ENCODE peak calls at places on chromosomes 5 and 9, in seven cellular contexts. E, U, G, A, C, P and I are unnamed samples.
A peak's percentile ranks its signal among the peaks of the same experiment; 100 is the strongest.

GRCh38 chr5:81428866-81429265 is 34.9 kb upstream of the ACOT12 start:
- DNase-seq in E (peak; percentile 16), U (no peak), G (no peak), A (no peak), C (no peak), P (no peak), I (no peak)

GRCh38 chr9:89635816-89636215 is 31.0 kb downstream of the GADD45G start:
- DNase-seq in E (no peak), U (no peak), G (no peak), A (no peak), C (no peak), P (no peak), I (no peak)

GRCh38 chr9:127535834-127536233 is 76.2 kb upstream of the STXBP1 start:
- DNase-seq in E (no peak), U (no peak), G (no peak), A (no peak), C (no peak), P (no peak), I (peak; percentile 60)

GRCh38 chr9:26261503-26262330 is 583.5 kb upstream of the TUSC1 start:
- DNase-seq in E (no peak), U (no peak), G (no peak), A (no peak), C (no peak), P (no peak), I (no peak)

GRCh38 chr9:22170162-22170932 is 161.2 kb upstream of the CDKN2B start:
- DNase-seq in E (no peak), U (no peak), G (no peak), A (no peak), C (no peak), P (peak; percentile 9), I (no peak)

GRCh38 chr5:3393122-3393963 is 202.3 kb upstream of the IRX1 start:
- DNase-seq in E (no peak), U (no peak), G (no peak), A (no peak), C (no peak), P (no peak), I (no peak)

GRCh38 chr9:131590449-131590848 is 45.1 kb downstream of the PRRT1B start:
- DNase-seq in E (no peak), U (no peak), G (no peak), A (no peak), C (no peak), P (no peak), I (no peak)

GRCh38 chr5:58934629-58935097 is 351.8 kb downstream of the RAB3C start:
- DNase-seq in E (no peak), U (no peak), G (no peak), A (no peak), C (no peak), P (no peak), I (no peak)

GRCh38 chr5:60597570-60597969 is 102.4 kb downstream of the DEPDC1B start:
- DNase-seq in E (no peak), U (no peak), G (peak; percentile 60), A (no peak), C (no peak), P (no peak), I (no peak)

DNA sequence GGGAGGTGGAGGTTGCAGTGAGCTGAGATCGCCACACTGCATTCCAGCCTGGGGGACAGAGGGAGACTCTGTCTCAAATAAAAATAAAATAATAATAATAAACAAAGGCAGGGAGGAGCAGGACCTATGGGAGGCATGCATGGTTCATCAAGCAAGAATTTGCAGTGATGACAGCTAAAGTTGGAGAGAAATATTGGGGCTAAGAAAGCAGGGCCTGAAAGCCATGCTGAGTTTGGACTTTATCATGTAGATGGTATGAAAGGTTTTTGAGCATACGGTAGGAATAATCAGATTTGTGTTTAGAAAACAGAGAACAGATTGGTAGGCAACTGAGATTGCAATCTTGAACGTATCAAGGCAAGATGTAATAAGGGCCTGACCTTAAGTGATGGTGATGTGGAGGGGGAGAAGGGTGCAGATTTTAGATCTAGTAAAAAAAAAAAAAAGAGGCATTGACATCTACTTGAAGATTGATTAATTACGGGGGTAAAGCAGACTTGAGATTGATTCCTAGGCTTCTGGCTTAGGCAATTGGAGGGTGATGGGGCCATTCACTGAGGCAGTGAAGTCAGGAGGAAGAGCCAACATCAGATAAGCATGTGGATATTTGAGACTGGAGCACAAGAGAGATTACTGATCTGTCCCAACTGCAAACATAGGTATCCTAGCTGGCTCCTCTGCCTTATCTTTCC is 50.7 kb downstream of the CFAP95 start:
- DNase-seq in E (no peak), U (no peak), G (no peak), A (no peak), C (no peak), P (no peak), I (no peak)
- TF ChIP-seq JUND in E (no peak), U (no peak), G (no peak), A (no peak), C (no peak), P (no peak), I (no peak)

GRCh38 chr9:121284733-121285451 is 16.9 kb downstream of the GSN start:
- DNase-seq in E (no peak), U (no peak), G (no peak), A (no peak), C (no peak), P (no peak), I (no peak)
- TF ChIP-seq JUND in E (no peak), U (no peak), G (no peak), A (no peak), C (no peak), P (no peak), I (no peak)

GRCh38 chr5:39025456-39025855 is 48.7 kb downstream of the RICTOR start:
- DNase-seq in E (no peak), U (no peak), G (no peak), A (no peak), C (no peak), P (no peak), I (no peak)
- TF ChIP-seq JUND in E (no peak), U (no peak), G (no peak), A (no peak), C (no peak), P (no peak), I (no peak)

GRCh38 chr5:132759114-132760042 is 12.2 kb downstream of the CCNI2 start:
- DNase-seq in E (no peak), U (no peak), G (no peak), A (no peak), C (no peak), P (no peak), I (peak; percentile 84)

GRCh38 chr5:132754947-132755346 is 7.7 kb downstream of the CCNI2 start:
- DNase-seq in E (no peak), U (no peak), G (no peak), A (no peak), C (peak; percentile 54), P (peak; percentile 49), I (no peak)

GRCh38 chr5:132758406-132758805 is 11.2 kb downstream of the CCNI2 start:
- DNase-seq in E (no peak), U (no peak), G (no peak), A (no peak), C (no peak), P (no peak), I (no peak)

GRCh38 chr5:132754111-132754510 is 6.9 kb downstream of the CCNI2 start:
- DNase-seq in E (no peak), U (no peak), G (no peak), A (no peak), C (no peak), P (no peak), I (no peak)

GRCh38 chr5:132756542-132756941 is 9.3 kb downstream of the CCNI2 start:
- DNase-seq in E (no peak), U (no peak), G (no peak), A (no peak), C (no peak), P (no peak), I (no peak)
- TF ChIP-seq JUND in E (no peak), U (no peak), G (no peak), A (no peak), C (no peak), P (no peak), I (no peak)

GRCh38 chr5:34655354-34655991 is 655 bp upstream of the RAI14 start:
- DNase-seq in E (peak; percentile 46), U (no peak), G (no peak), A (no peak), C (peak; percentile 38), P (peak; percentile 33), I (peak; percentile 79)
- TF ChIP-seq JUND in E (no peak), U (no peak), G (no peak), A (no peak), C (peak; percentile 30), P (no peak), I (no peak)

GRCh38 chr5:160270704-160271103 is 41.4 kb downstream of the FABP6 start:
- DNase-seq in E (no peak), U (no peak), G (no peak), A (no peak), C (no peak), P (no peak), I (peak; percentile 72)

GRCh38 chr5:160272889-160273288 is 39.5 kb downstream of the CCNJL start:
- DNase-seq in E (no peak), U (no peak), G (no peak), A (no peak), C (no peak), P (no peak), I (no peak)

GRCh38 chr5:160272041-160272663 is 40.2 kb downstream of the CCNJL start:
- DNase-seq in E (no peak), U (no peak), G (no peak), A (no peak), C (no peak), P (no peak), I (no peak)

GRCh38 chr5:160269017-160269416 is 39.7 kb downstream of the FABP6 start:
- DNase-seq in E (no peak), U (no peak), G (no peak), A (no peak), C (peak; percentile 51), P (no peak), I (peak; percentile 22)

GRCh38 chr5:160271396-160271795 is 41.0 kb downstream of the CCNJL start:
- DNase-seq in E (no peak), U (no peak), G (no peak), A (no peak), C (peak; percentile 54), P (no peak), I (peak; percentile 25)
- TF ChIP-seq JUND in E (no peak), U (no peak), G (no peak), A (no peak), C (no peak), P (no peak), I (no peak)

GRCh38 chr5:147169399-147169798 is 65.4 kb upstream of the STK32A start:
- DNase-seq in E (no peak), U (no peak), G (no peak), A (no peak), C (no peak), P (peak; percentile 62), I (no peak)
- TF ChIP-seq JUND in E (no peak), U (no peak), G (no peak), A (no peak), C (no peak), P (no peak), I (no peak)

GRCh38 chr5:63963080-63963735 is 963 bp upstream of the HTR1A start:
- DNase-seq in E (peak; percentile 34), U (peak; percentile 19), G (peak; percentile 1), A (no peak), C (peak; percentile 46), P (peak; percentile 56), I (peak; percentile 89)
- TF ChIP-seq JUND in E (no peak), U (no peak), G (no peak), A (no peak), C (no peak), P (no peak), I (no peak)

GRCh38 chr9:136093331-136093986 is 1.6 kb downstream of the NACC2 start:
- DNase-seq in E (peak; percentile 69), U (no peak), G (no peak), A (no peak), C (peak; percentile 69), P (no peak), I (peak; percentile 30)
- TF ChIP-seq JUND in E (no peak), U (no peak), G (no peak), A (no peak), C (no peak), P (no peak), I (no peak)